ENCODE peak calls at places on chromosome 7, in four cellular contexts. Q, I, X and Z are unnamed samples.

GRCh38 chr7:36084485-36085091 is 68.5 kb upstream of the EEPD1 start:
- DNase-seq in Q (peak), I (peak), X (peak), Z (peak)

GRCh38 chr7:100126239-100126930 is 382 bp upstream of the MBLAC1 start:
- DNase-seq in Q (no peak), I (no peak), X (no peak), Z (peak)

GRCh38 chr7:46554688-46555422 is 633.8 kb upstream of the IGFBP3 start:
- DNase-seq in Q (no peak), I (peak), X (no peak), Z (peak)

GRCh38 chr7:5634107-5634950 is 147.1 kb downstream of the RNF216 start:
- DNase-seq in Q (no peak), I (no peak), X (peak), Z (peak)

GRCh38 chr7:2509298-2509906 is 10.2 kb upstream of the LFNG start:
- DNase-seq in Q (no peak), I (no peak), X (no peak), Z (no peak)

GRCh38 chr7:90661290-90662151 is 65.4 kb downstream of the CDK14 start:
- DNase-seq in Q (no peak), I (no peak), X (no peak), Z (peak)

GRCh38 chr7:41005381-41005901 is 697.4 kb downstream of the INHBA start:
- DNase-seq in Q (no peak), I (peak), X (no peak), Z (peak)

GRCh38 chr7:152709307-152710133 is 33.6 kb upstream of the XRCC2 start:
- DNase-seq in Q (peak), I (peak), X (no peak), Z (peak)

GRCh38 chr7:87548123-87548919 is 52.4 kb downstream of the ABCB1 start:
- DNase-seq in Q (peak), I (no peak), X (no peak), Z (no peak)

GRCh38 chr7:69633122-69633892 is 35.0 kb downstream of the AUTS2 start:
- DNase-seq in Q (no peak), I (no peak), X (no peak), Z (no peak)

GRCh38 chr7:164882-165660 is 27.3 kb upstream of the FAM20C start:
- DNase-seq in Q (no peak), I (no peak), X (no peak), Z (no peak)

GRCh38 chr7:101564778-101565211 is 64.3 kb downstream of the MYL10 start:
- DNase-seq in Q (peak), I (peak), X (peak), Z (peak)

GRCh38 chr7:42014625-42015412 is 222.2 kb downstream of the GLI3 start:
- DNase-seq in Q (peak), I (peak), X (peak), Z (peak)

DNA sequence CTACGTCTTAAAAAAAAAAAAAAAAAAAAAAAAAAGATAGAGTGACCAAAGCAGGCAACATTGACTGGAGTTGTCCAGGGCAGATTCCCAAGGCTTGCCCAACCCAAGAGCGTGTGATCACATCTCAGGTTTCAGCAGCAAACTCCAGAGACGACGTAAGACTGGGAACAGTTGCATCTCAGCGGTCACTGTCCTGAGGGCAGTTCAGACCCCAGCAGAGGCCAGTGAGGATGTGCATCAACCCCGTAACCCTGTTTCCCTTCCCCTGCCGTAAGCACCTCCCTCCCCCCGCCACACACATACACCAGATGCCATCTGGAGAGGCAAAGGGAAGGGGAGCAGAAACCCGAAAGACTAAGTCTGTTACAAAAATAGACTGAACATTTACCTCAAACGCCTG is 19.3 kb upstream of the TOMM7 start:
- DNase-seq in Q (no peak), I (no peak), X (no peak), Z (peak)
- H3K9ac ChIP-seq in Q (no peak), I (no peak), X (no peak), Z (no peak)

GRCh38 chr7:12350971-12351370 is 52.7 kb downstream of the VWDE start:
- DNase-seq in Q (no peak), I (no peak), X (no peak), Z (no peak)

GRCh38 chr7:12357508-12357907 is 46.2 kb downstream of the VWDE start:
- DNase-seq in Q (no peak), I (no peak), X (no peak), Z (no peak)

DNA sequence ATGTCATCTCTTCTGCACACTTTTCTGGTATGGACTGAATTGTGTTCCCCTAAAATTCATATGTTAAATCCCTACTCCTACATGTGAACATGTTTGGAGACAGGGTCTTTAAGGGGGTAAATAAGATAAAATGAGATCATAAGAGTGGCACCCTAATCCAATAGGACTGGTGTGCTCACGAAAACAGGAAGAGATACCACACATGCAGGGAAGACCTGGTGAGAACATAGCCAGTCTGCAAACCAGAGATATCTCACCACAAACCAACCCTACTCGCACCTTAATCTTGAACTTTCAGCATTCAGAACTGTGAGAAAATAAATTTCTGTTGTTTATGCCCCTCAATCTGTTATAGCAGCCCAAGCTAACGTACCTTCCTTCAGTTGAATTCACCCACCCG is 51.8 kb downstream of the VWDE start:
- DNase-seq in Q (no peak), I (no peak), X (no peak), Z (no peak)
- TF ChIP-seq EZH2phosphoT487 in Q (no peak), I (no peak), X (no peak), Z (no peak)

GRCh38 chr7:73705551-73705920 is 13.9 kb downstream of the STX1A start:
- DNase-seq in Q (no peak), I (peak), X (peak), Z (no peak)
- H3K9ac ChIP-seq in Q (peak), I (peak), X (peak), Z (no peak)

GRCh38 chr7:22842383-22842903 is 19.8 kb upstream of the TOMM7 start:
- DNase-seq in Q (no peak), I (no peak), X (no peak), Z (no peak)
- TF ChIP-seq EZH2phosphoT487 in Q (no peak), I (no peak), X (no peak), Z (no peak)

GRCh38 chr7:66776800-66777468 is 36.4 kb downstream of the RABGEF1 start:
- DNase-seq in Q (no peak), I (no peak), X (no peak), Z (no peak)

GRCh38 chr7:66779669-66780408 is 39.3 kb downstream of the RABGEF1 start:
- DNase-seq in Q (no peak), I (peak), X (no peak), Z (peak)

GRCh38 chr7:66781408-66782090 is 41.0 kb downstream of the RABGEF1 start:
- DNase-seq in Q (no peak), I (no peak), X (no peak), Z (no peak)

GRCh38 chr7:66778201-66778600 is 37.7 kb downstream of the RABGEF1 start:
- DNase-seq in Q (no peak), I (no peak), X (no peak), Z (peak)
- H3K9ac ChIP-seq in Q (no peak), I (no peak), X (no peak), Z (no peak)

GRCh38 chr7:158402471-158402870 is 185.2 kb downstream of the PTPRN2 start:
- DNase-seq in Q (no peak), I (no peak), X (no peak), Z (no peak)
- TF ChIP-seq EZH2phosphoT487 in Q (no peak), I (no peak), X (no peak), Z (no peak)